ENCODE peak calls at places on chromosomes 16 and 17, in five cellular contexts. One of them, this sample, is unnamed.
A peak's percentile ranks its signal among the peaks of the same experiment; 100 is the strongest.

GRCh38 chr17:40915721-40916256 is 21.7 kb downstream of the KRT23 start:
- DNase-seq in lung: no peak
- DNase-seq in NCI-H1105 treated with DMSO at 0.1 percent for 48 hours: no peak
- DNase-seq in hepatic stellate cell: peak; percentile 34
- DNase-seq in HFFc6: peak; percentile 61
- DNase-seq in this sample: peak; percentile 56

GRCh38 chr16:24717411-24717810 is 12.0 kb upstream of the TNRC6A start:
- DNase-seq in hepatic stellate cell: no peak
- DNase-seq in HFFc6: no peak
- DNase-seq in NCI-H1105 treated with DMSO at 0.1 percent for 48 hours: no peak
- DNase-seq in lung: no peak
- DNase-seq in this sample: no peak

GRCh38 chr17:82267575-82268379 is 5.7 kb downstream of the CSNK1D start:
- DNase-seq in NCI-H1105 treated with DMSO at 0.1 percent for 48 hours: no peak
- DNase-seq in lung: peak; percentile 95
- DNase-seq in HFFc6: peak; percentile 96
- DNase-seq in hepatic stellate cell: peak; percentile 96
- DNase-seq in this sample: peak; percentile 95

GRCh38 chr17:29929544-29930398 is at the start of gene SSH2:
- DNase-seq in lung: peak; percentile 89
- DNase-seq in HFFc6: peak; percentile 75
- DNase-seq in hepatic stellate cell: peak; percentile 80
- DNase-seq in NCI-H1105 treated with DMSO at 0.1 percent for 48 hours: peak; percentile 92
- DNase-seq in this sample: peak; percentile 95

GRCh38 chr17:74453665-74454196 is 12.7 kb upstream of the CD300A start:
- DNase-seq in NCI-H1105 treated with DMSO at 0.1 percent for 48 hours: peak; percentile 22
- DNase-seq in lung: peak; percentile 87
- DNase-seq in hepatic stellate cell: no peak
- DNase-seq in HFFc6: no peak
- DNase-seq in this sample: peak; percentile 98

GRCh38 chr16:56145369-56145768 is 45.9 kb upstream of the GNAO1 start:
- DNase-seq in hepatic stellate cell: no peak
- DNase-seq in lung: no peak
- DNase-seq in HFFc6: no peak
- DNase-seq in NCI-H1105 treated with DMSO at 0.1 percent for 48 hours: peak; percentile 47
- DNase-seq in this sample: no peak

GRCh38 chr17:78962345-78962983 is 17.3 kb downstream of the LGALS3BP start:
- DNase-seq in hepatic stellate cell: peak; percentile 49
- DNase-seq in HFFc6: peak; percentile 56
- DNase-seq in NCI-H1105 treated with DMSO at 0.1 percent for 48 hours: no peak
- DNase-seq in lung: no peak
- DNase-seq in this sample: no peak

GRCh38 chr17:2101448-2102257 is 46.8 kb downstream of the HIC1 start:
- DNase-seq in HFFc6: no peak
- DNase-seq in NCI-H1105 treated with DMSO at 0.1 percent for 48 hours: peak; percentile 79
- DNase-seq in lung: peak; percentile 87
- DNase-seq in hepatic stellate cell: no peak
- DNase-seq in this sample: no peak

GRCh38 chr17:38511126-38512108 is 83.2 kb downstream of the ARHGAP23 start:
- DNase-seq in HFFc6: peak; percentile 66
- DNase-seq in lung: no peak
- DNase-seq in NCI-H1105 treated with DMSO at 0.1 percent for 48 hours: no peak
- DNase-seq in hepatic stellate cell: peak; percentile 86
- DNase-seq in this sample: peak; percentile 83

This sample was measured in GM03348.